ENCODE peak calls at places on chromosomes 4 and X, in four cellular contexts. Y is IMR-90, L is H1, R is mesendoderm. Q is an unnamed sample.

GRCh38 chr4:139085141-139085540 is 69.6 kb downstream of the NOCT start:
- DNase-seq in Y (peak), R (no peak), L (no peak), Q (no peak)

GRCh38 chrX:12865359-12865758 is 1.5 kb upstream of the TLR7 start:
- DNase-seq in Y (no peak), L (no peak), R (no peak), Q (no peak)

GRCh38 chrX:30713061-30713525 is 59.9 kb downstream of the GK start:
- DNase-seq in Y (peak), R (peak), L (peak), Q (peak)

GRCh38 chrX:10172867-10173266 is 16.1 kb downstream of the CLCN4 start:
- DNase-seq in L (no peak), Y (peak), R (peak), Q (peak)

GRCh38 chr4:67048530-67048929 is 496.8 kb downstream of the CENPC start:
- DNase-seq in L (no peak), R (no peak), Y (no peak), Q (no peak)

GRCh38 chr4:111800551-111800950 is 344.7 kb upstream of the FAM241A start:
- DNase-seq in Y (no peak), L (no peak), R (no peak), Q (no peak)

GRCh38 chr4:147689062-147689461 is 5.1 kb upstream of the PRMT9 start:
- DNase-seq in Y (no peak), L (no peak), R (no peak), Q (no peak)

GRCh38 chrX:136586386-136586785 is 54.4 kb downstream of the VGLL1 start:
- DNase-seq in L (no peak), R (no peak), Y (no peak), Q (no peak)

GRCh38 chr4:173223743-173224142 is 55.1 kb downstream of the GALNT7 start:
- DNase-seq in L (no peak), Y (no peak), R (no peak), Q (no peak)

GRCh38 chr4:169120624-169121023 is 110.6 kb upstream of the CBR4 start:
- DNase-seq in Y (no peak), R (no peak), L (no peak), Q (no peak)

GRCh38 chr4:1408418-1408817 is 2.2 kb upstream of the NKX1-1 start:
- DNase-seq in R (no peak), L (peak), Y (no peak), Q (no peak)

GRCh38 chr4:119132306-119132705 is 3.3 kb upstream of the MYOZ2 start:
- DNase-seq in R (no peak), L (no peak), Y (peak), Q (no peak)

GRCh38 chrX:255923-256331 is 25.3 kb upstream of the PLCXD1 start:
- DNase-seq in R (no peak), Y (no peak), L (no peak), Q (no peak)

GRCh38 chr4:184958839-184959238 is 59.5 kb upstream of the HELT start:
- DNase-seq in R (no peak), Y (no peak), L (no peak), Q (no peak)

GRCh38 chr4:54586343-54586953 is 71.3 kb upstream of the KIT start:
- DNase-seq in R (no peak), Y (peak), L (no peak), Q (no peak)

GRCh38 chrX:141183000-141183399 is 6.1 kb upstream of the LDOC1 start:
- DNase-seq in R (no peak), Y (no peak), L (no peak), Q (no peak)

GRCh38 chr4:82382756-82383155 is 9.0 kb upstream of the HNRNPD start:
- DNase-seq in L (no peak), R (no peak), Y (no peak), Q (no peak)
- H3K18ac ChIP-seq in L (no peak), R (no peak), Y (no peak), Q (no peak)

DNA sequence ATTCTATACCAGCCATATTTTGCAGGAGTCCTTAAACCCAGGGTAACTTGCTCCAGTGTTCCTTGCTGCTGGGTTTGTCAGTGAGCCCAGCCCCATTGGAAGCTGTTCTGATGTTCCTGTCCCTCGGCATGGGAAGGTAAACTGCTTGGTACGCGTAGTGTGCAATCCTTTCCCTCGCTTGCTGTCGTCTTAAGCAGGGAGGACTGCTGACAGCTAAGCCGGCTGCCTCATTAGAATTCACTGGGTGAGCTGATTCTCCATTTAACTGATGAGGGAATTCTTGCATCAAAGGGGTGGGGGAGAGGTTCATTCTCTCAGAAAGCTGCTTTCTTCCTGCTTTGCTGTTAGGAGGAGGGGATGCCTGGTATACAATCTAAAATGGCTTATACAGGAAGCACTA is 164.6 kb downstream of the MID1IP1 start:
- DNase-seq in R (peak), L (no peak), Y (no peak), Q (peak)
- H3K4me3 ChIP-seq in R (no peak), L (no peak), Y (no peak), Q (no peak)

GRCh38 chr4:13633671-13634070 is 6.1 kb upstream of the BOD1L1 start:
- DNase-seq in R (no peak), L (no peak), Y (no peak), Q (no peak)

GRCh38 chr4:13627185-13627605 is 330 bp downstream of the BOD1L1 start:
- DNase-seq in L (no peak), R (peak), Y (no peak), Q (peak)

GRCh38 chr4:13626492-13627184 is 887 bp downstream of the BOD1L1 start:
- DNase-seq in Y (no peak), R (no peak), L (no peak), Q (no peak)

DNA sequence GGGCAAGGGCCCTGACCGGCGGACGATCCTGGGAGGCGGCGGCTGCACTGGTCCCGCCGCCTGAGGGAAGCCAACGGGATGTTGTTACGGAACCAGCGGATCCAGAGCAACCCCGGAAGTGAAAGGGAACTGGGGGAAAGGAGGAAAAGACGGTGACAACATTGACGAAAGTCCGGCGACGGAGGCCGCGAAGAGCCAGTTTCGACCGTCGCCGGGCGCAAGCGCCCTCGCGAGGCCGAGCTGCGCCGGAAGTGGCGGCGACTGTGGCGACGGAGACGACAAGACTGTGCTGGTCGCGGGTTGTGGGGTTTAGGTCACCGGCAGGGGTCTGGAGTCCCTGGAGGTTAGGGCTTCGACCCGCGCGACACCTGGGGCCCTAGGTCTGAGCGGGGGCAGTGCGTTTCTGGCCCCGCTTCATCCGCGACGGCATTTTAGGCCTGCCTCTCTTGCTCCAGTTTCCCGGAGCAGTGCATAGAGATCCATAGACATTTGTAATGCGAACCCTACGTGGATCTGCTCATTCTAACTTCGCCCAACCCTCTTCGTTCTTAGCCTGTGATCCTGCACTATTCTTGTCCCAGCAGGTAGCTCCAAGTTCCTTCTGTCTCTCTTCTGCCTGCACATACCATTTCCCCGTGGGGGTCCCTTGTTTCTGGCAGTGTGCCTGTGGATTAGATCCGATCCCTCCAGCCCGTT is at the start of gene BOD1L1:
- DNase-seq in L (peak), R (peak), Y (peak), Q (peak)
- H3K18ac ChIP-seq in L (peak), R (peak), Y (peak), Q (peak)

GRCh38 chrX:57595381-57595811 is 3.6 kb downstream of the ZXDB start:
- DNase-seq in Y (peak), R (no peak), L (no peak), Q (no peak)

GRCh38 chrX:57596109-57596870 is 4.5 kb downstream of the ZXDB start:
- DNase-seq in Y (no peak), R (peak), L (no peak), Q (no peak)
- H3K4me3 ChIP-seq in Y (peak), R (no peak), L (peak), Q (no peak)

DNA sequence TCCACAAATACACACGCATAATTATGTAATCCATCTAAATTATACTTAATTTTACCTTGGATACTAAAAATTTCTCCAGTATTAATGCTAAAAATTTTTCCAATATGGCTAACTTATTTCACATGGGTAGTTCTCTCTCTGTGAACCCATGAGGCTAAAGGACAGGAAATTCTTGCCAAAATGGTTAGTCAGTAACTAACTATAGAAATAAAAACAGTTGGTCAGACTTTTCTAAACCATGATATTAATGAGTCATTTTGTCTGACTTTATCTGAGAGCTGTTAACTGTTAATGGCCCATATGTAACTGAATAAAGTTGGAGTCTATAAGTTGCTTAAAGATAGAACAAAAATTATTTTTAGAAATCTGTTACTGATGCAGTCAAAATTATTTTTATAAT is 549.4 kb downstream of the TLL1 start:
- DNase-seq in R (no peak), Y (peak), L (no peak), Q (no peak)
- H3K18ac ChIP-seq in R (no peak), Y (no peak), L (no peak), Q (no peak)

DNA sequence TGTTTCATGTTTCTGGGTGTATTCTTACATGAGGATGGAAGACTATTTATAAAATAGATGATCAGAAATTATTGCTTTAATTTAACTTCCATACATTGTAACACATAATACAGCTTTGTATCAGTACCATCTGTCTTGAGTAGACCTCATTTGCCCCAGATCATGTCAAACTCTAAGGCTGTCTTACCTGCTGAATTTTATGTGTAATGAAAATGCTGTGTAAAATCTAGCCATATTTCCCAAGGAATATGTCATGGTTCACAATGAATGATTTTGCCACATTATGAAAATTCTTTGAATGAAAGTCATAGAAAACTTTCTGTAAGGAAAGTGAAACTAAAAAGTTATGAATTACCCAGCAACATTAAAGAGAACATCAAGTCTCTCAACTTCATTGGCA is 7.4 kb downstream of the BDH2 start:
- DNase-seq in Y (no peak), L (no peak), R (no peak), Q (no peak)
- H3K4me3 ChIP-seq in Y (no peak), L (no peak), R (no peak), Q (no peak)